ENCODE peak calls at places on chromosomes 5 and 9, in five cellular contexts. One of them, this sample, is unnamed.

GRCh38 chr9:127977877-127978647 is 2.7 kb downstream of the EEIG1 start:
- DNase-seq in HTR-8/SVneo: no peak
- DNase-seq in mesenchymal stem cell: peak
- DNase-seq in astrocyte of the spinal cord: peak
- DNase-seq in activated naive CD8-positive, alpha-beta T cell treated with anti-CD3 and anti-CD28 coated beads, Interleukin-2, amount 50 U/mL, for 24 hours: peak
- DNase-seq in this sample: peak

GRCh38 chr9:21933281-21933680 is 60.9 kb downstream of the CDKN2A start:
- DNase-seq in HTR-8/SVneo: no peak
- DNase-seq in mesenchymal stem cell: no peak
- DNase-seq in astrocyte of the spinal cord: no peak
- DNase-seq in activated naive CD8-positive, alpha-beta T cell treated with anti-CD3 and anti-CD28 coated beads, Interleukin-2, amount 50 U/mL, for 24 hours: no peak
- DNase-seq in this sample: peak

GRCh38 chr9:132973713-132974112 is 4.8 kb upstream of the GFI1B start:
- DNase-seq in HTR-8/SVneo: no peak
- DNase-seq in mesenchymal stem cell: peak
- DNase-seq in astrocyte of the spinal cord: no peak
- DNase-seq in activated naive CD8-positive, alpha-beta T cell treated with anti-CD3 and anti-CD28 coated beads, Interleukin-2, amount 50 U/mL, for 24 hours: no peak
- DNase-seq in this sample: peak

GRCh38 chr5:66864240-66864884 is 268.2 kb downstream of the MAST4 start:
- DNase-seq in HTR-8/SVneo: no peak
- DNase-seq in mesenchymal stem cell: peak
- DNase-seq in astrocyte of the spinal cord: peak
- DNase-seq in activated naive CD8-positive, alpha-beta T cell treated with anti-CD3 and anti-CD28 coated beads, Interleukin-2, amount 50 U/mL, for 24 hours: no peak
- DNase-seq in this sample: peak

GRCh38 chr9:98310752-98311392 is 55.4 kb upstream of the TBC1D2 start:
- DNase-seq in HTR-8/SVneo: no peak
- DNase-seq in mesenchymal stem cell: no peak
- DNase-seq in astrocyte of the spinal cord: no peak
- DNase-seq in activated naive CD8-positive, alpha-beta T cell treated with anti-CD3 and anti-CD28 coated beads, Interleukin-2, amount 50 U/mL, for 24 hours: no peak
- DNase-seq in this sample: no peak

GRCh38 chr9:33765411-33765810 is 29.9 kb upstream of the PRSS3 start:
- DNase-seq in HTR-8/SVneo: no peak
- DNase-seq in mesenchymal stem cell: peak
- DNase-seq in astrocyte of the spinal cord: peak
- DNase-seq in activated naive CD8-positive, alpha-beta T cell treated with anti-CD3 and anti-CD28 coated beads, Interleukin-2, amount 50 U/mL, for 24 hours: no peak
- DNase-seq in this sample: peak

GRCh38 chr9:135712571-135713295 is 10.7 kb downstream of the KCNT1 start:
- DNase-seq in HTR-8/SVneo: no peak
- DNase-seq in mesenchymal stem cell: no peak
- DNase-seq in astrocyte of the spinal cord: no peak
- DNase-seq in activated naive CD8-positive, alpha-beta T cell treated with anti-CD3 and anti-CD28 coated beads, Interleukin-2, amount 50 U/mL, for 24 hours: no peak
- DNase-seq in this sample: no peak

GRCh38 chr5:82365744-82366228 is 87.6 kb upstream of the RPS23 start:
- DNase-seq in HTR-8/SVneo: no peak
- DNase-seq in mesenchymal stem cell: peak
- DNase-seq in astrocyte of the spinal cord: peak
- DNase-seq in activated naive CD8-positive, alpha-beta T cell treated with anti-CD3 and anti-CD28 coated beads, Interleukin-2, amount 50 U/mL, for 24 hours: peak
- DNase-seq in this sample: peak

GRCh38 chr5:140042551-140043507 is at the start of gene NRG2:
- DNase-seq in HTR-8/SVneo: peak
- DNase-seq in mesenchymal stem cell: peak
- DNase-seq in astrocyte of the spinal cord: peak
- DNase-seq in activated naive CD8-positive, alpha-beta T cell treated with anti-CD3 and anti-CD28 coated beads, Interleukin-2, amount 50 U/mL, for 24 hours: peak
- DNase-seq in this sample: peak

GRCh38 chr9:90556897-90557296 is 85.7 kb downstream of the DIRAS2 start:
- DNase-seq in HTR-8/SVneo: no peak
- DNase-seq in mesenchymal stem cell: no peak
- DNase-seq in astrocyte of the spinal cord: no peak
- DNase-seq in activated naive CD8-positive, alpha-beta T cell treated with anti-CD3 and anti-CD28 coated beads, Interleukin-2, amount 50 U/mL, for 24 hours: no peak
- DNase-seq in this sample: no peak

GRCh38 chr5:72314571-72315172 is 5.4 kb downstream of the MRPS27 start:
- DNase-seq in HTR-8/SVneo: peak
- DNase-seq in mesenchymal stem cell: peak
- DNase-seq in astrocyte of the spinal cord: peak
- DNase-seq in activated naive CD8-positive, alpha-beta T cell treated with anti-CD3 and anti-CD28 coated beads, Interleukin-2, amount 50 U/mL, for 24 hours: no peak
- DNase-seq in this sample: peak

GRCh38 chr9:16664211-16664610 is 206.3 kb downstream of the BNC2 start:
- DNase-seq in HTR-8/SVneo: no peak
- DNase-seq in mesenchymal stem cell: no peak
- DNase-seq in astrocyte of the spinal cord: peak
- DNase-seq in activated naive CD8-positive, alpha-beta T cell treated with anti-CD3 and anti-CD28 coated beads, Interleukin-2, amount 50 U/mL, for 24 hours: no peak
- DNase-seq in this sample: no peak

GRCh38 chr5:79759436-79759835 is 69.8 kb downstream of the CMYA5 start:
- DNase-seq in HTR-8/SVneo: no peak
- DNase-seq in mesenchymal stem cell: peak
- DNase-seq in astrocyte of the spinal cord: peak
- DNase-seq in activated naive CD8-positive, alpha-beta T cell treated with anti-CD3 and anti-CD28 coated beads, Interleukin-2, amount 50 U/mL, for 24 hours: no peak
- DNase-seq in this sample: peak

GRCh38 chr5:176536132-176536901 is 885 bp downstream of the RNF44 start:
- DNase-seq in HTR-8/SVneo: peak
- DNase-seq in mesenchymal stem cell: peak
- DNase-seq in astrocyte of the spinal cord: peak
- DNase-seq in activated naive CD8-positive, alpha-beta T cell treated with anti-CD3 and anti-CD28 coated beads, Interleukin-2, amount 50 U/mL, for 24 hours: peak
- DNase-seq in this sample: peak

GRCh38 chr5:57839447-57839846 is 356.8 kb upstream of the ACTBL2 start:
- DNase-seq in HTR-8/SVneo: no peak
- DNase-seq in mesenchymal stem cell: no peak
- DNase-seq in astrocyte of the spinal cord: no peak
- DNase-seq in activated naive CD8-positive, alpha-beta T cell treated with anti-CD3 and anti-CD28 coated beads, Interleukin-2, amount 50 U/mL, for 24 hours: no peak
- DNase-seq in this sample: no peak

GRCh38 chr5:39015743-39016586 is 58.2 kb downstream of the RICTOR start:
- DNase-seq in HTR-8/SVneo: no peak
- DNase-seq in mesenchymal stem cell: peak
- DNase-seq in astrocyte of the spinal cord: peak
- DNase-seq in activated naive CD8-positive, alpha-beta T cell treated with anti-CD3 and anti-CD28 coated beads, Interleukin-2, amount 50 U/mL, for 24 hours: no peak
- DNase-seq in this sample: peak

GRCh38 chr9:129624168-129624759 is 1.7 kb upstream of the NTMT1 start:
- DNase-seq in HTR-8/SVneo: peak
- DNase-seq in mesenchymal stem cell: peak
- DNase-seq in astrocyte of the spinal cord: peak
- DNase-seq in activated naive CD8-positive, alpha-beta T cell treated with anti-CD3 and anti-CD28 coated beads, Interleukin-2, amount 50 U/mL, for 24 hours: peak
- DNase-seq in this sample: peak

GRCh38 chr9:87615547-87616148 is 110.3 kb upstream of the CTSL start:
- DNase-seq in HTR-8/SVneo: no peak
- DNase-seq in mesenchymal stem cell: no peak
- DNase-seq in astrocyte of the spinal cord: no peak
- DNase-seq in activated naive CD8-positive, alpha-beta T cell treated with anti-CD3 and anti-CD28 coated beads, Interleukin-2, amount 50 U/mL, for 24 hours: no peak
- DNase-seq in this sample: peak

GRCh38 chr9:135213566-135213965 is 126.1 kb downstream of the OLFM1 start:
- DNase-seq in HTR-8/SVneo: no peak
- DNase-seq in mesenchymal stem cell: no peak
- DNase-seq in astrocyte of the spinal cord: no peak
- DNase-seq in activated naive CD8-positive, alpha-beta T cell treated with anti-CD3 and anti-CD28 coated beads, Interleukin-2, amount 50 U/mL, for 24 hours: no peak
- DNase-seq in this sample: no peak

GRCh38 chr9:72864327-72864726 is 88.5 kb downstream of the ALDH1A1 start:
- DNase-seq in HTR-8/SVneo: no peak
- DNase-seq in mesenchymal stem cell: peak
- DNase-seq in astrocyte of the spinal cord: no peak
- DNase-seq in activated naive CD8-positive, alpha-beta T cell treated with anti-CD3 and anti-CD28 coated beads, Interleukin-2, amount 50 U/mL, for 24 hours: no peak
- DNase-seq in this sample: no peak

GRCh38 chr5:113122053-113122452 is 145.5 kb downstream of the DCP2 start:
- DNase-seq in HTR-8/SVneo: no peak
- DNase-seq in mesenchymal stem cell: peak
- DNase-seq in astrocyte of the spinal cord: peak
- DNase-seq in activated naive CD8-positive, alpha-beta T cell treated with anti-CD3 and anti-CD28 coated beads, Interleukin-2, amount 50 U/mL, for 24 hours: no peak
- DNase-seq in this sample: peak

GRCh38 chr9:4904322-4905134 is 80.5 kb upstream of the JAK2 start:
- DNase-seq in HTR-8/SVneo: no peak
- DNase-seq in mesenchymal stem cell: no peak
- DNase-seq in astrocyte of the spinal cord: peak
- DNase-seq in activated naive CD8-positive, alpha-beta T cell treated with anti-CD3 and anti-CD28 coated beads, Interleukin-2, amount 50 U/mL, for 24 hours: no peak
- DNase-seq in this sample: peak

GRCh38 chr9:93230601-93231000 is 46.7 kb downstream of the WNK2 start:
- DNase-seq in HTR-8/SVneo: no peak
- DNase-seq in mesenchymal stem cell: no peak
- DNase-seq in astrocyte of the spinal cord: no peak
- DNase-seq in activated naive CD8-positive, alpha-beta T cell treated with anti-CD3 and anti-CD28 coated beads, Interleukin-2, amount 50 U/mL, for 24 hours: no peak
- DNase-seq in this sample: no peak

GRCh38 chr5:178793696-178794095 is 63.2 kb upstream of the ZNF354A start:
- DNase-seq in HTR-8/SVneo: no peak
- DNase-seq in mesenchymal stem cell: no peak
- DNase-seq in astrocyte of the spinal cord: no peak
- DNase-seq in activated naive CD8-positive, alpha-beta T cell treated with anti-CD3 and anti-CD28 coated beads, Interleukin-2, amount 50 U/mL, for 24 hours: no peak
- DNase-seq in this sample: no peak

GRCh38 chr5:180077594-180078284 is 6.2 kb upstream of the RNF130 start:
- DNase-seq in HTR-8/SVneo: no peak
- DNase-seq in mesenchymal stem cell: no peak
- DNase-seq in astrocyte of the spinal cord: no peak
- DNase-seq in activated naive CD8-positive, alpha-beta T cell treated with anti-CD3 and anti-CD28 coated beads, Interleukin-2, amount 50 U/mL, for 24 hours: no peak
- DNase-seq in this sample: no peak

GRCh38 chr5:119355636-119356383 is at the start of gene TNFAIP8:
- DNase-seq in HTR-8/SVneo: peak
- DNase-seq in mesenchymal stem cell: peak
- DNase-seq in astrocyte of the spinal cord: peak
- DNase-seq in activated naive CD8-positive, alpha-beta T cell treated with anti-CD3 and anti-CD28 coated beads, Interleukin-2, amount 50 U/mL, for 24 hours: peak
- DNase-seq in this sample: peak

GRCh38 chr9:109192732-109193361 is 25.8 kb upstream of the FRRS1L start:
- DNase-seq in HTR-8/SVneo: no peak
- DNase-seq in mesenchymal stem cell: no peak
- DNase-seq in astrocyte of the spinal cord: peak
- DNase-seq in activated naive CD8-positive, alpha-beta T cell treated with anti-CD3 and anti-CD28 coated beads, Interleukin-2, amount 50 U/mL, for 24 hours: no peak
- DNase-seq in this sample: peak

GRCh38 chr9:19748278-19749126 is 40.3 kb downstream of the SLC24A2 start:
- DNase-seq in HTR-8/SVneo: no peak
- DNase-seq in mesenchymal stem cell: peak
- DNase-seq in astrocyte of the spinal cord: no peak
- DNase-seq in activated naive CD8-positive, alpha-beta T cell treated with anti-CD3 and anti-CD28 coated beads, Interleukin-2, amount 50 U/mL, for 24 hours: no peak
- DNase-seq in this sample: peak

GRCh38 chr5:170495796-170496195 is 8.0 kb upstream of the KCNIP1 start:
- DNase-seq in HTR-8/SVneo: no peak
- DNase-seq in mesenchymal stem cell: no peak
- DNase-seq in astrocyte of the spinal cord: no peak
- DNase-seq in activated naive CD8-positive, alpha-beta T cell treated with anti-CD3 and anti-CD28 coated beads, Interleukin-2, amount 50 U/mL, for 24 hours: no peak
- DNase-seq in this sample: no peak

GRCh38 chr9:122201641-122202040 is 27.1 kb downstream of the LHX6 start:
- DNase-seq in HTR-8/SVneo: no peak
- DNase-seq in mesenchymal stem cell: no peak
- DNase-seq in astrocyte of the spinal cord: peak
- DNase-seq in activated naive CD8-positive, alpha-beta T cell treated with anti-CD3 and anti-CD28 coated beads, Interleukin-2, amount 50 U/mL, for 24 hours: no peak
- DNase-seq in this sample: peak

GRCh38 chr5:155735388-155735787 is 591.6 kb upstream of the SGCD start:
- DNase-seq in HTR-8/SVneo: no peak
- DNase-seq in mesenchymal stem cell: no peak
- DNase-seq in astrocyte of the spinal cord: no peak
- DNase-seq in activated naive CD8-positive, alpha-beta T cell treated with anti-CD3 and anti-CD28 coated beads, Interleukin-2, amount 50 U/mL, for 24 hours: no peak
- DNase-seq in this sample: no peak

GRCh38 chr9:27683181-27683580 is 109.9 kb upstream of the C9orf72 start:
- DNase-seq in HTR-8/SVneo: no peak
- DNase-seq in mesenchymal stem cell: no peak
- DNase-seq in astrocyte of the spinal cord: no peak
- DNase-seq in activated naive CD8-positive, alpha-beta T cell treated with anti-CD3 and anti-CD28 coated beads, Interleukin-2, amount 50 U/mL, for 24 hours: no peak
- DNase-seq in this sample: no peak

GRCh38 chr5:15926586-15926985 is 253.0 kb downstream of the MARCHF11 start:
- DNase-seq in HTR-8/SVneo: no peak
- DNase-seq in mesenchymal stem cell: no peak
- DNase-seq in astrocyte of the spinal cord: no peak
- DNase-seq in activated naive CD8-positive, alpha-beta T cell treated with anti-CD3 and anti-CD28 coated beads, Interleukin-2, amount 50 U/mL, for 24 hours: no peak
- DNase-seq in this sample: peak

GRCh38 chr9:131290039-131290766 is 680 bp downstream of the PLPP7 start:
- DNase-seq in HTR-8/SVneo: no peak
- DNase-seq in mesenchymal stem cell: no peak
- DNase-seq in astrocyte of the spinal cord: no peak
- DNase-seq in activated naive CD8-positive, alpha-beta T cell treated with anti-CD3 and anti-CD28 coated beads, Interleukin-2, amount 50 U/mL, for 24 hours: no peak
- DNase-seq in this sample: no peak

This sample was measured in fibroblast of lung.